ENCODE peak calls at places on chromosomes 12 and 14, in four cellular contexts. J is DND-41, H is heart left ventricle, C is ovary. Q is an unnamed sample.

GRCh38 chr12:24901975-24902461 is 46.9 kb downstream of the BCAT1 start:
- DNase-seq in J (peak; percentile 33), H (no peak), C (no peak), Q (no peak)

GRCh38 chr12:12927211-12928079 is 24.5 kb downstream of the GPRC5D start:
- DNase-seq in J (no peak), H (peak; percentile 38), C (peak; percentile 83), Q (no peak)

GRCh38 chr12:102760322-102760721 is 156.7 kb downstream of the PAH start:
- DNase-seq in J (no peak), H (no peak), C (no peak), Q (no peak)

GRCh38 chr14:68853749-68854148 is 60.9 kb upstream of the ZFP36L1 start:
- DNase-seq in J (no peak), H (no peak), C (no peak), Q (no peak)

GRCh38 chr12:113186033-113186365 is 478 bp downstream of the RITA1 start:
- DNase-seq in J (no peak), H (no peak), C (no peak), Q (peak; percentile 27)

GRCh38 chr14:102491366-102491765 is 18.2 kb downstream of the ANKRD9 start:
- DNase-seq in J (no peak), H (no peak), C (no peak), Q (no peak)

GRCh38 chr12:114664661-114665320 is 19.2 kb downstream of the TBX3 start:
- DNase-seq in J (no peak), H (no peak), C (no peak), Q (no peak)

GRCh38 chr14:32422440-32422839 is 93.3 kb downstream of the AKAP6 start:
- DNase-seq in J (no peak), H (no peak), C (no peak), Q (no peak)

GRCh38 chr12:288687-289086 is 26.1 kb upstream of the SLC6A13 start:
- DNase-seq in J (no peak), H (no peak), C (no peak), Q (peak; percentile 81)

GRCh38 chr12:76025601-76026575 is 5.7 kb downstream of the PHLDA1 start:
- DNase-seq in J (no peak), H (no peak), C (no peak), Q (peak; percentile 83)

GRCh38 chr14:69083181-69083580 is 69.7 kb downstream of the DCAF5 start:
- DNase-seq in J (no peak), H (no peak), C (no peak), Q (no peak)

GRCh38 chr12:127720334-127720733 is 546.6 kb upstream of the TMEM132C start:
- DNase-seq in J (no peak), H (no peak), C (no peak), Q (no peak)

GRCh38 chr14:78848234-78848820 is 678.2 kb downstream of the NRXN3 start:
- DNase-seq in J (peak; percentile 33), H (no peak), C (no peak), Q (peak; percentile 14)

GRCh38 chr12:66210840-66211239 is 21.8 kb downstream of the IRAK3 start:
- DNase-seq in J (no peak), H (no peak), C (no peak), Q (peak; percentile 26)

GRCh38 chr14:30125322-30125944 is 197.8 kb upstream of the PRKD1 start:
- DNase-seq in J (no peak), H (no peak), C (no peak), Q (no peak)

GRCh38 chr14:100291305-100292075 is 14.8 kb downstream of the SLC25A29 start:
- DNase-seq in J (no peak), H (no peak), C (no peak), Q (no peak)

GRCh38 chr14:30621354-30621953 is 665 bp upstream of the SCFD1 start:
- DNase-seq in J (peak; percentile 21), H (no peak), C (peak; percentile 25), Q (no peak)

GRCh38 chr12:118034429-118035193 is 18.1 kb downstream of the RFC5 start:
- DNase-seq in J (no peak), H (no peak), C (no peak), Q (peak; percentile 77)

GRCh38 chr12:118032188-118032587 is 15.7 kb downstream of the RFC5 start:
- DNase-seq in J (no peak), H (no peak), C (no peak), Q (no peak)

GRCh38 chr12:118035194-118036041 is 18.9 kb downstream of the RFC5 start:
- DNase-seq in J (no peak), H (no peak), C (no peak), Q (peak; percentile 45)

GRCh38 chr12:118033902-118034301 is 17.4 kb downstream of the RFC5 start:
- DNase-seq in J (no peak), H (no peak), C (no peak), Q (peak; percentile 42)

DNA sequence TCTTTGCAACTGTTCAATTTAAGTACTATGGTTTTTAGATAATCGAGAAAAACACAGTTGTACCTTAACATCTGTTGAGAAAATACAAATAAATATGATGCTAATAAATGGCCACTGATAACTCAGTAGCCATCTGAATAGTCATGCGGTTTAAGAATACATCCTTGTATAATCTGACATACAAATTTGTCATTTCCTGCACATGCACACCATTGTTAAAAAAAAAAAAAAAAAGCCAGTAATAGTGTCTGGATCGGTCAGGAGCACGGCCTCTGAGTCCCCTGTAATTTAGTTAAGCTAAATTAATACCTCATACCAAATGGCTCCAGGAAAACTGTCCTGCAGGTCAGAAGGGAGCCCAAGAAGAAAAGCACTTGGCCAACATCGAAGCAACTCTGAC is 16.8 kb downstream of the RFC5 start:
- DNase-seq in J (no peak), H (no peak), C (no peak), Q (no peak)
- H3K4me3 ChIP-seq in J (no peak overlapping the region), H (no peak overlapping the region), C (no peak overlapping the region), Q (no peak overlapping the region)

DNA sequence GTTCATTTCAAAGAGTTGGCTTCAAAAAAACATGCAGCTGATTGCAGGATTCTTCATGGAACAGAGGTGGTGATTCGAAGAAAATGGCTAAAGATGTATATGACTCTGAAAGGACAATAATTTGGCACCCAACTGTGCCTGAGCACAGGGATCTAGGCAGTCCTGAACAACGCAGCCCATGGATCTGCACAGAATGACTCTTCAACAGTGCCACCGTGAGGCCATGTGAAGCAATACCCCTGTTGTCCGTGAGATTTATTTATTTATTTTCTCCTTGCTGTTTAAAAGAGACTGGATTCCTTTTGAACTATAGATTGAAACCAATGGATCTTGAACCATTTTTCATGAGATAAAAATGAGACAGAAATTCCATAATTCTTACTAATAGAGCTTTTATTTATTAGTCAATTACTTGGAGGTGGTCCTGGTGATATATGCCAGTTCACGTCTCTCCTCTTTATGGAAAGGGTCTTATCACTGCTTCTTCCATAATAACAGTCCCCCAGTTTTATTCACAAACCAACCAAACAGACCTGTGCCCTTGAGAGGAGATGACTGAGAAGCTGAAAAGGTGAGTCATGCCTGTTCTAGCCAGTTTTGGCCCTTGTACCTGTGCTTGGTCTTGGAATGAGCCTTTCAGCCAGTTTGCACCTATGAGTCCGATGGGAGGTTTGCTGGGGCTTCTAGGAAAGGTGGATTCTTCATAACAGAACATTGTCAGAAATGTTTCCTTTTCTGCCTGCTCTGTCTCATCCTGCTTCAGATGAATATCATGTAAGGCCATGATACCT is 1598.3 kb downstream of the AACS start:
- DNase-seq in J (no peak), H (no peak), C (no peak), Q (peak; percentile 57)
- TF ChIP-seq CTCF in J (peak; percentile 54), H (no peak), C (no peak), Q (peak; percentile 35)

GRCh38 chr12:4052691-4053090 is 179.5 kb upstream of the PARP11 start:
- DNase-seq in J (no peak), H (no peak), C (no peak), Q (no peak)
- H3K4me3 ChIP-seq in J (no peak overlapping the region), H (no peak overlapping the region), C (no peak overlapping the region), Q (no peak overlapping the region)

GRCh38 chr12:89355243-89356068 is 3.2 kb upstream of the DUSP6 start:
- DNase-seq in J (no peak), H (no peak), C (no peak), Q (no peak)
- TF ChIP-seq CTCF in J (no peak), H (no peak), C (no peak), Q (no peak)